ENCODE peak calls at places on chromosomes 4 and X, in six cellular contexts. A is neuronal stem cell, Z is mesendoderm, O is mesenchymal stem cell, K is IMR-90, I is H1. F is an unnamed sample.
A peak's percentile ranks its signal among the peaks of the same experiment; 100 is the strongest.

GRCh38 chr4:139242511-139243051 is 37.4 kb downstream of the MGARP start:
- DNase-seq in A (no peak), Z (no peak), O (peak; percentile 72), K (peak; percentile 62), I (no peak), F (no peak)

GRCh38 chr4:106365613-106366012 is 3.0 kb downstream of the GIMD1 start:
- DNase-seq in A (no peak), Z (peak; percentile 3), O (peak; percentile 95), K (peak; percentile 95), I (no peak), F (no peak)

GRCh38 chr4:3470244-3471097 is 7.4 kb downstream of the DOK7 start:
- DNase-seq in A (no peak), Z (no peak), O (no peak), K (peak; percentile 60), I (no peak), F (no peak)

GRCh38 chrX:150036181-150036580 is 97.9 kb upstream of the EOLA2 start:
- DNase-seq in A (no peak), Z (no peak), O (peak; percentile 50), K (peak; percentile 70), I (no peak), F (no peak)

GRCh38 chr4:137768196-137768595 is 235.9 kb upstream of the PCDH18 start:
- DNase-seq in A (no peak), Z (no peak), O (peak; percentile 61), K (peak; percentile 25), I (no peak), F (no peak)

GRCh38 chr4:77174426-77174825 is 17.4 kb downstream of the CCNG2 start:
- DNase-seq in A (no peak), Z (peak; percentile 53), O (peak; percentile 15), K (peak; percentile 50), I (no peak), F (peak; percentile 34)

GRCh38 chrX:134171661-134172587 is 65.1 kb upstream of the CCDC160 start:
- DNase-seq in A (no peak), Z (peak; percentile 84), O (peak; percentile 6), K (no peak), I (no peak), F (peak; percentile 43)

GRCh38 chr4:165115301-165115700 is 2.6 kb upstream of the TMEM192 start:
- DNase-seq in A (no peak), Z (no peak), O (no peak), K (no peak), I (no peak), F (no peak)

GRCh38 chr4:56506110-56506705 is 617 bp downstream of the ARL9 start:
- DNase-seq in A (peak; percentile 24), Z (peak; percentile 34), O (peak; percentile 21), K (no peak), I (no peak), F (peak; percentile 45)

GRCh38 chr4:130486186-130486585 is 1390.2 kb downstream of the C4orf33 start:
- DNase-seq in A (no peak), Z (no peak), O (no peak), K (peak; percentile 49), I (no peak), F (no peak)

GRCh38 chr4:1169691-1170096 is 2.7 kb downstream of the SPON2 start:
- DNase-seq in A (no peak), Z (no peak), O (peak; percentile 10), K (no peak), I (no peak), F (no peak)

GRCh38 chr4:167000141-167000852 is 234.0 kb downstream of the SPOCK3 start:
- DNase-seq in A (no peak), Z (no peak), O (no peak), K (no peak), I (no peak), F (no peak)

GRCh38 chr4:168273838-168274237 is 44.7 kb downstream of the DDX60 start:
- DNase-seq in A (no peak), Z (peak; percentile 49), O (no peak), K (no peak), I (no peak), F (no peak)

GRCh38 chr4:1072830-1073446 is 40.4 kb downstream of the RNF212 start:
- DNase-seq in A (peak; percentile 27), Z (peak; percentile 57), O (peak; percentile 65), K (peak; percentile 53), I (no peak), F (peak; percentile 67)

GRCh38 chr4:157521916-157522315 is 301.4 kb downstream of the GRIA2 start:
- DNase-seq in A (no peak), Z (no peak), O (no peak), K (no peak), I (no peak), F (no peak)

GRCh38 chr4:179112441-179113170 is 1670.4 kb upstream of the AGA start:
- DNase-seq in A (no peak), Z (no peak), O (peak; percentile 7), K (peak; percentile 16), I (no peak), F (no peak)

GRCh38 chr4:2583517-2583916 is 47.1 kb downstream of the FAM193A start:
- DNase-seq in A (no peak), Z (no peak), O (peak; percentile 55), K (peak; percentile 41), I (no peak), F (no peak)

GRCh38 chr4:6087669-6088068 is 69.4 kb upstream of the C4orf50 start:
- DNase-seq in A (peak; percentile 42), Z (peak; percentile 85), O (no peak), K (peak; percentile 28), I (peak; percentile 59), F (peak; percentile 81)

GRCh38 chrX:35890699-35891098 is 28.8 kb upstream of the CFAP47 start:
- DNase-seq in A (peak; percentile 9), Z (peak; percentile 75), O (peak; percentile 50), K (peak; percentile 11), I (peak; percentile 10), F (peak; percentile 59)

GRCh38 chr4:26746742-26747351 is 113.8 kb upstream of the STIM2 start:
- DNase-seq in A (no peak), Z (no peak), O (no peak), K (no peak), I (no peak), F (no peak)

GRCh38 chr4:38281416-38282071 is 321.3 kb downstream of the PTTG2 start:
- DNase-seq in A (no peak), Z (no peak), O (peak; percentile 24), K (peak; percentile 14), I (no peak), F (no peak)

GRCh38 chr4:82648356-82648755 is 86.6 kb upstream of the TMEM150C start:
- DNase-seq in A (no peak), Z (no peak), O (no peak), K (peak; percentile 37), I (no peak), F (no peak)

GRCh38 chr4:41069268-41069667 is 145.1 kb downstream of the APBB2 start:
- DNase-seq in A (no peak), Z (no peak), O (peak; percentile 19), K (peak; percentile 49), I (no peak), F (no peak)

GRCh38 chr4:41069838-41070237 is 144.5 kb downstream of the APBB2 start:
- DNase-seq in A (no peak), Z (peak; percentile 90), O (no peak), K (no peak), I (no peak), F (peak; percentile 43)

GRCh38 chr4:41064953-41065352 is 149.4 kb downstream of the APBB2 start:
- DNase-seq in A (no peak), Z (no peak), O (no peak), K (no peak), I (no peak), F (no peak)

GRCh38 chr4:41066049-41066448 is 148.3 kb downstream of the APBB2 start:
- DNase-seq in A (no peak), Z (no peak), O (no peak), K (no peak), I (no peak), F (no peak)

DNA sequence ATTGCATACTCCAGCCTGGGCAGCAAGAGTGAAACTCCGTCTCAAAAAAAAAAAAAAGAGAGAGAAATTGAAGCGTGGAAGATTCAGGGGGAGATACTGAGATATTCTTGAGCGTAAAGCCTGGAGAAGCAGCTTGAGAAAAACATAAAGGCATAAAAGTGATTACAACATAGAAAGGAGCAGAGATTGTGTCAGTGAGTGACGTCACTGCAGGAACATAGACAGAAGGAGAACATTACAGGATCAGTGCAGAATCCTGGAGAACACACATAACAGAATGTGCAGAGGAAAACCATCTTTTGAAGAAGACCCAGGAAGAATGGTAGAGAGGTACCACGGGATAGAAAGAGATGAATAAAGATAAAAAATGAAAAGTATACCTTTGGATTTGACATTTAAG is 147.0 kb downstream of the APBB2 start:
- DNase-seq in A (no peak), Z (no peak), O (peak; percentile 60), K (peak; percentile 53), I (no peak), F (no peak)
- H2BK15ac ChIP-seq in A (no peak overlapping the region), Z (no peak overlapping the region), O (no peak overlapping the region), K (no peak overlapping the region), I (no peak overlapping the region), F (no peak overlapping the region)

DNA sequence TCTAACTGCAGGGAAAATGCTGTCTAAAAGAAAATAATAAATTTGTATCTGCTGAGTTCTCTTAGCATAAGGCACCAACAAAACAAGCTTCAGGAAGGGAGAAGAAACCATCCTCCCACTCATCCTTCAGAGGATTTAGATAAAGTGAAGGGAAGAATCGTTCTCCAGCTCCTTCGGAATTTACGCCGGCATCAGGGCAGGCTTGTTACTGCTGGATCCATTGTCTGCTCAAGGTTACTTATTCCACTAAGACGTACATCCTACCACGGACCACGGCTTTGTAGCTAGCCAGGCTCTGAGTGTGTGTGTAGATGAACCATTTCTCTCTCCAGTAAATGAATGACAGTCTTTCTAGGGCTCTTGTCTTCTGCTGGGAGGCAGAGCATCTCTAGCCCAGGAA is 60.4 kb downstream of the HAND2 start:
- DNase-seq in A (no peak), Z (no peak), O (no peak), K (no peak), I (no peak), F (no peak)
- H3K23ac ChIP-seq in A (no peak overlapping the region), Z (no peak overlapping the region), O (no peak overlapping the region), K (no peak overlapping the region), I (no peak overlapping the region), F (no peak overlapping the region)

DNA sequence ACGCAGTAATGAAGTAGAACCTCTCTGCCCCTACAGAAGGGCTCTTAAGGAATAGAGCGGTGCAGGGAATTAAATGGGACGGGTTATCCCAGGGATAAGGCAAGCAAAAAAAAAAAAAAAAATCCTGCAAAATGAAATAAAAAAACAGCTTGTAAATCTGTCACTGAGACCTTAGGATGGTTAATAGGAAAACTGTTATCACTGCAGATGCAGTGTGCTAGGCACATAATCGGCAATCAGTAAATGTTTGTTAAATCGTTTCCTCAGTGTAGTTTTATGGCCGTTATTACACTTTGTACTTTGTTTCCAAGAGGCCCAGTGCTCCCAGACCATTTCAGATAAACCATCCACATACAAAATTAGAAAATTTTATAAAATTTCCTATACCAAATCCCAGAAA is 1.0 kb downstream of the HNRNPH2 start:
- DNase-seq in A (no peak), Z (peak; percentile 22), O (peak; percentile 32), K (no peak), I (no peak), F (no peak)
- H3K27ac ChIP-seq in A (no peak overlapping the region), Z (no peak overlapping the region), O (no peak overlapping the region), K (peak overlapping the region; percentile 40), I (no peak overlapping the region), F (no peak overlapping the region)

GRCh38 chr4:65773636-65774035 is 103.3 kb upstream of the EPHA5 start:
- DNase-seq in A (no peak), Z (no peak), O (no peak), K (no peak), I (no peak), F (no peak)
- H2BK15ac ChIP-seq in A (peak overlapping the region; percentile 11), Z (no peak overlapping the region), O (no peak overlapping the region), K (no peak overlapping the region), I (no peak overlapping the region), F (no peak overlapping the region)

GRCh38 chrX:2708601-2709200 is 17.6 kb downstream of the CD99 start:
- DNase-seq in A (no peak), Z (no peak), O (no peak), K (no peak), I (no peak), F (no peak)
- H3K23ac ChIP-seq in A (no peak overlapping the region), Z (no peak overlapping the region), O (no peak overlapping the region), K (no peak overlapping the region), I (no peak overlapping the region), F (no peak overlapping the region)